ENCODE peak calls at places on chromosomes 12 and 14, in ten cellular contexts. M is GM12878, V is heart left ventricle, D is K562, E is HCT116, B is IMR-90, Q is body of pancreas, P is HepG2, O is A549, J is upper lobe of left lung. K is an unnamed sample.
A peak's percentile ranks its signal among the peaks of the same experiment; 100 is the strongest.

GRCh38 chr14:106879241-106879640 is 1352.9 kb downstream of the TMEM121 start:
- ATAC-seq in M (peak; percentile 94), V (no peak), D (peak; percentile 80), E (peak; percentile 59), B (no peak), Q (no peak), P (peak; percentile 92), O (peak; percentile 96), J (peak; percentile 58), K (no peak)

GRCh38 chr14:79415726-79416125 is 795.6 kb downstream of the DIO2 start:
- ATAC-seq in M (no peak), V (no peak), D (no peak), E (no peak), B (peak; percentile 74), Q (no peak), P (no peak), O (no peak), J (no peak), K (no peak)

GRCh38 chr12:56230449-56231183 is 765 bp downstream of the SLC39A5 start:
- ATAC-seq in M (peak; percentile 24), V (no peak), D (peak; percentile 34), E (peak; percentile 19), B (no peak), Q (peak; percentile 93), P (peak; percentile 96), O (peak; percentile 16), J (no peak), K (no peak)

GRCh38 chr12:67773896-67774295 is 125.4 kb downstream of the DYRK2 start:
- ATAC-seq in M (no peak), V (peak; percentile 27), D (no peak), E (no peak), B (peak; percentile 74), Q (no peak), P (no peak), O (no peak), J (no peak), K (no peak)

GRCh38 chr14:81449576-81449975 is 49.5 kb upstream of the STON2 start:
- ATAC-seq in M (no peak), V (no peak), D (no peak), E (no peak), B (no peak), Q (no peak), P (no peak), O (no peak), J (no peak), K (no peak)

GRCh38 chr14:91265404-91265803 is 20.9 kb upstream of the GPR68 start:
- ATAC-seq in M (no peak), V (no peak), D (peak; percentile 4), E (no peak), B (no peak), Q (no peak), P (no peak), O (no peak), J (no peak), K (no peak)

GRCh38 chr14:105952826-105953225 is 426.4 kb downstream of the TMEM121 start:
- ATAC-seq in M (no peak), V (no peak), D (no peak), E (no peak), B (no peak), Q (no peak), P (no peak), O (no peak), J (no peak), K (no peak)

GRCh38 chr12:45279916-45280547 is 64.1 kb downstream of the ANO6 start:
- ATAC-seq in M (no peak), V (peak; percentile 41), D (peak; percentile 82), E (no peak), B (no peak), Q (no peak), P (peak; percentile 71), O (no peak), J (no peak), K (no peak)

GRCh38 chr12:5988659-5989116 is 43.6 kb upstream of the ANO2 start:
- ATAC-seq in M (peak; percentile 100), V (peak; percentile 87), D (peak; percentile 97), E (peak; percentile 100), B (peak; percentile 100), Q (peak; percentile 87), P (peak; percentile 97), O (peak; percentile 99), J (peak; percentile 94), K (peak; percentile 90)
- TF ChIP-seq POLR2A in M (no peak), V (no peak), D (no peak), E (no peak), B (no peak), Q (no peak), P (no peak), O (no peak), J (no peak), K (no peak)

GRCh38 chr12:24996102-24996797 is 47.3 kb upstream of the BCAT1 start:
- ATAC-seq in M (peak; percentile 26), V (no peak), D (no peak), E (no peak), B (no peak), Q (no peak), P (no peak), O (no peak), J (no peak), K (no peak)

GRCh38 chr12:24997496-24997895 is 48.6 kb upstream of the BCAT1 start:
- ATAC-seq in M (peak; percentile 11), V (no peak), D (no peak), E (no peak), B (no peak), Q (no peak), P (no peak), O (no peak), J (no peak), K (no peak)

GRCh38 chr12:24996820-24997219 is 47.9 kb upstream of the BCAT1 start:
- ATAC-seq in M (peak; percentile 32), V (no peak), D (no peak), E (no peak), B (no peak), Q (no peak), P (no peak), O (no peak), J (no peak), K (no peak)

GRCh38 chr12:24991209-24992049 is 42.5 kb upstream of the BCAT1 start:
- ATAC-seq in M (peak; percentile 72), V (peak; percentile 68), D (peak; percentile 84), E (peak; percentile 85), B (peak; percentile 88), Q (peak; percentile 79), P (peak; percentile 82), O (peak; percentile 93), J (peak; percentile 87), K (no peak)

DNA sequence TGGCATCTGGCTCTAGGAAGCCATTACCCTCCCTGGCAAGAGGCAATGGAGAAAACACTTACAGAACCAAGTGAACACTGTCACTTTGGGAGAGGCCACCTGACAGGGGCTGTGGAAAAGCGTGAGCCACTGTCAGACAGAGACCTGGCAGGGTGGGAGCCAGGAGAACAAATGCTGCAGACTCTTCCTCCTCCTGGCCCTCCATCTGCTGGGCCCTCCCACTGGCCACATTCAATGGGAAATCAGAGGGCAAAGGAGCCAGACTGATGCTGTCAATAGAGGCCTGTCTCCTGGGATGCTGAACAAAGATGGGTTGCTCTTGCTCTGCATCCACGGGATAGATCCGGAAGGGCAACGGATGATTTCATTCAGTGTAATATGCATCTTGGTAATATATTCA is 44.9 kb upstream of the BCAT1 start:
- ATAC-seq in M (no peak), V (no peak), D (no peak), E (no peak), B (no peak), Q (no peak), P (no peak), O (no peak), J (no peak), K (no peak)
- TF ChIP-seq POLR2A in M (no peak), V (no peak), D (no peak), E (no peak), B (no peak), Q (no peak), P (no peak), O (no peak), J (no peak), K (no peak)

GRCh38 chr12:131893605-131894312 is 663 bp upstream of the ULK1 start:
- ATAC-seq in M (no peak), V (no peak), D (no peak), E (no peak), B (no peak), Q (no peak), P (no peak), O (no peak), J (no peak), K (peak; percentile 1)

GRCh38 chr12:131892711-131893604 is 1.5 kb upstream of the ULK1 start:
- ATAC-seq in M (no peak), V (no peak), D (no peak), E (no peak), B (no peak), Q (no peak), P (peak; percentile 19), O (no peak), J (no peak), K (no peak)

GRCh38 chr12:131894981-131895639 is 688 bp downstream of the ULK1 start:
- ATAC-seq in M (no peak), V (no peak), D (no peak), E (no peak), B (peak; percentile 0), Q (no peak), P (no peak), O (no peak), J (no peak), K (no peak)

GRCh38 chr12:131895640-131896079 is 1.2 kb downstream of the ULK1 start:
- ATAC-seq in M (no peak), V (no peak), D (no peak), E (no peak), B (no peak), Q (no peak), P (peak; percentile 42), O (no peak), J (no peak), K (no peak)

DNA sequence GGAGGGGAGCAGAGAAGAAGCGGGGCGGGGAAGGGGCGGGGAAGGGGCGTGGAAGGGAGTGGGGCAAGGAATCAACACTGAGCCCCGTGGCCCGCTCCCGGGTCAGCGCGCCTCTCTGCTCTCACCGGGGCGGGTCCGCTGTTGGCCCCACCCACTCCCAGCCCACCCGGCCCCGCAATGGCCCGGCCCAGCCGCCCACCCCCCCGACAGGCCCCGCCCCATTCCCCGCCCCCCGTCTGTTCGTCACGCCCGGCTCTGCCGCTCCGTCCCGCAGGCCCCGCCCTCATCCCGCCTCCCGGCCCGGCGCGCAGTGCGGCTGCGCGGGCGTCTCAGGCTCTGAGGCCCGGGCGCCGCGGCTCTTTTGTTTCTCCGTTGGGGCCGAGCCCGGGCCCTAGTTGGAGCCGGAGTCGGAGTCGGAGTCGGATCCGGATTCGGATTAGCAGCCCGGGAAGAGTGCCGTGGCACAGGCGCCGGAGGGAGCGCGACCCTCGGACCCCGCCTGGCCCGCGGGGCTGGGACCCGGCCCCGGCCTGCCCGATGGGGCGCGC is at the start of gene ULK1:
- ATAC-seq in M (peak; percentile 86), V (peak; percentile 75), D (peak; percentile 75), E (peak; percentile 76), B (peak; percentile 82), Q (peak; percentile 51), P (peak; percentile 43), O (peak; percentile 73), J (peak; percentile 88), K (peak; percentile 73)
- TF ChIP-seq POLR2A in M (peak; percentile 80), V (peak; percentile 92), D (peak; percentile 78), E (peak; percentile 53), B (peak; percentile 94), Q (peak; percentile 93), P (peak; percentile 69), O (peak; percentile 63), J (peak; percentile 96), K (peak; percentile 97)

GRCh38 chr12:52073531-52073950 is 3.8 kb downstream of the ATG101 start:
- ATAC-seq in M (no peak), V (no peak), D (no peak), E (no peak), B (no peak), Q (no peak), P (no peak), O (no peak), J (no peak), K (no peak)

GRCh38 chr12:52067081-52067374 is 2.8 kb upstream of the ATG101 start:
- ATAC-seq in M (no peak), V (no peak), D (no peak), E (no peak), B (no peak), Q (no peak), P (no peak), O (no peak), J (no peak), K (no peak)

GRCh38 chr12:52066346-52067080 is 3.3 kb upstream of the ATG101 start:
- ATAC-seq in M (no peak), V (no peak), D (no peak), E (no peak), B (no peak), Q (no peak), P (no peak), O (no peak), J (no peak), K (no peak)

GRCh38 chr12:52070243-52070925 is 606 bp downstream of the ATG101 start:
- ATAC-seq in M (peak; percentile 5), V (no peak), D (peak; percentile 39), E (no peak), B (no peak), Q (no peak), P (peak; percentile 7), O (peak; percentile 0), J (no peak), K (no peak)

DNA sequence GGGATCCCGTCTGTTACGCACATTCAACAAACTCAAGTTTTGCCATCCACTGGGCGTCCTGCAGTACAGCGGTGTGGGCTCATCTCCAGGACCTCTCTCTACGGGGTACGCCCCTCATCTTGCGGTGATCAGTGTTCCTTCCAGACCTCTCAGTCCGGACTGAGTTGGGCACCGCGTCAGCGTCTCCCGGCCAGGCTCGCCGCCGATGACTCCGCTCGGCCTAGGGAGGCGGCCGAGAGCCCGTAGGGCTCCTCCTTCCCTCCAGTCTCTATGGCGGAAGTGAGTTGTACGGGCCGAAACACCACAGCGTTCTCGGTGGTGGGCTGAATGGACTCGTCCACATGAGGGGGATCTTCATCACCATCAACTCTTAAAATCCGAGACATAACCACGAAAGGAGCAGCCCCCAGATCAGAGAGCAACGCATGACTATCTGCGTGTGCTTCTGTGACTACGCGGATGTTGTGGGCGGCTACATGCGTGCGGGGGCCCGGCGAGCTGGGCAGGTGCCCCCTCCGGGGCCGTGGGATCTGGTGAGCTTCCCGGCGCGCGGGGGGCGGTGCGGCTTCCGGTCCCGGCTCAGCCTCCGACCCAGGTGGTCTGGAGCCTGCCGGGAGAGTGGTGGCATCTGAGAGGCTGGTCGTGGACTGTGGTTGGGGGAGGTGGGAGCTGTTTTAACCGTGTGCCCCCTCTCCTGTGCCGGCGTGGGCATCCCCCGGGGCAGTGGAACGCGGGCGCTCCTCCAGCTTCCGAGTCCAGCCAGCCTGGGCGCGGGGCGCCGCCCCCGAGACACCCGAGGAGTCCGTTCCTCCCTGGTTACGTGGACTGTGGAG is at the start of gene ATG101:
- ATAC-seq in M (peak; percentile 93), V (peak; percentile 98), D (peak; percentile 98), E (peak; percentile 95), B (peak; percentile 98), Q (peak; percentile 98), P (peak; percentile 97), O (peak; percentile 95), J (peak; percentile 98), K (peak; percentile 98)
- TF ChIP-seq POLR2A in M (peak; percentile 94), V (no peak), D (peak; percentile 90), E (no peak), B (peak; percentile 90), Q (peak; percentile 86), P (peak; percentile 72), O (peak; percentile 92), J (peak; percentile 78), K (peak; percentile 74)